ENCODE peak calls at places on chromosomes 1 and 21, in nine cellular contexts. O is retinal pigment epithelial cell, Y is fibroblast of the aortic adventitia, E is thyroid gland, J is tibial nerve, P is AG10803, G is uterus, V is AG04450, T is transverse colon. W is an unnamed sample.
A peak's percentile ranks its signal among the peaks of the same experiment; 100 is the strongest.

GRCh38 chr1:237875291-237875690 is 15.4 kb downstream of the ZP4 start:
- DNase-seq in O (no peak), Y (no peak), E (no peak), J (no peak), P (no peak), G (no peak), V (no peak), T (no peak), W (peak; percentile 35)

GRCh38 chr1:179082308-179083030 is 599 bp downstream of the TOR3A start:
- DNase-seq in O (no peak), Y (peak; percentile 24), E (peak; percentile 47), J (peak; percentile 19), P (no peak), G (peak; percentile 31), V (no peak), T (peak; percentile 50), W (peak; percentile 36)

GRCh38 chr1:40980453-40981121 is 1.1 kb downstream of the CTPS1 start:
- DNase-seq in O (no peak), Y (peak; percentile 16), E (no peak), J (no peak), P (no peak), G (peak; percentile 33), V (no peak), T (peak; percentile 21), W (peak; percentile 60)

GRCh38 chr1:245107776-245108114 is 47.0 kb upstream of the KIF26B start:
- DNase-seq in O (no peak), Y (no peak), E (no peak), J (no peak), P (no peak), G (no peak), V (no peak), T (no peak), W (no peak)

GRCh38 chr1:39105061-39105840 is 79.1 kb downstream of the NDUFS5 start:
- DNase-seq in O (no peak), Y (peak; percentile 49), E (peak; percentile 86), J (peak; percentile 63), P (peak; percentile 64), G (peak; percentile 74), V (no peak), T (peak; percentile 84), W (peak; percentile 84)

GRCh38 chr1:1777950-1778826 is at the start of gene NADK:
- DNase-seq in O (no peak), Y (peak; percentile 35), E (peak; percentile 68), J (no peak), P (peak; percentile 40), G (peak; percentile 74), V (no peak), T (peak; percentile 70), W (peak; percentile 57)

GRCh38 chr21:45152265-45152746 is 77.9 kb downstream of the ADARB1 start:
- DNase-seq in O (no peak), Y (no peak), E (no peak), J (no peak), P (no peak), G (no peak), V (no peak), T (peak; percentile 50), W (no peak)

GRCh38 chr1:177082855-177083741 is 81.4 kb downstream of the ASTN1 start:
- DNase-seq in O (no peak), Y (peak; percentile 3), E (no peak), J (no peak), P (peak; percentile 71), G (no peak), V (no peak), T (no peak), W (peak; percentile 4)

GRCh38 chr21:33211305-33211704 is 18.4 kb upstream of the IFNAR2 start:
- DNase-seq in O (no peak), Y (no peak), E (no peak), J (no peak), P (no peak), G (no peak), V (no peak), T (no peak), W (no peak)

GRCh38 chr21:33206771-33207290 is 22.9 kb upstream of the IFNAR2 start:
- DNase-seq in O (no peak), Y (no peak), E (no peak), J (no peak), P (no peak), G (no peak), V (no peak), T (no peak), W (no peak)

GRCh38 chr21:33208534-33208933 is 21.2 kb upstream of the IFNAR2 start:
- DNase-seq in O (no peak), Y (no peak), E (no peak), J (no peak), P (no peak), G (no peak), V (no peak), T (no peak), W (peak; percentile 21)

GRCh38 chr21:33205476-33205875 is 24.3 kb upstream of the IFNAR2 start:
- DNase-seq in O (no peak), Y (no peak), E (no peak), J (no peak), P (no peak), G (no peak), V (no peak), T (no peak), W (no peak)

DNA sequence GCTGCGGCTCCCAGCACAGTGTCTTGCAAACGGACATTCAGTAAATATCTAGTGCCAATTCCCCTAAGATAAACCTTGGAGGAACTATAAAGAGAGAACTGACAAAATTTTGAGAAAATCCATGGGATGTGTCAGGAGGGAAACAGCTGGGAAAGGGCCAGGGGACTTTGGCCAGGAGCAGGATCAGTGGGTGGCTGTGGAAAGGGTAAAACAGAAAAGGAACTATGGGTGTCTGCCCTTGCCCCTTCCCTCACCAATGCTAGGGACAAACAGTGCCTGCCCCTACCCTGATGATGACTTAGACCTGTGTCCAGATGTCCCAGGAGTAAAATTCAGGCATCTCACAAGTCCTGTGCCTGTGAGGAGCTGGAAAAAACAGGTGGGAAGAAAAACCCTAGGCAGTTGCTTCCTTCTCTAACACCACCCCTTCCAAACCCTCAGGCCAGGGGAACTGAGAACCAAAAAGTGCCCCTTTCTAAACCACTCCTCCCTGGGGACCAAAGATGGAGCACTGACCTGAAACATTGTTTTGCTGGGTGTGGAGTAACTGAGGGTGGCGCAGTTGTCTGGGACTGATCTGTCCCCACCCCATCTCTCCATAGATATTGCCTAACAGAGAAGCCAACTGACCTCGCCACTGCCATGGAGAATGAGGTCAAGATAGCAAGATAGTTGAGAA is 22.1 kb upstream of the IFNAR2 start:
- DNase-seq in O (no peak), Y (no peak), E (no peak), J (no peak), P (no peak), G (no peak), V (no peak), T (no peak), W (no peak)
- TF ChIP-seq CTCF in O (no peak), Y (no peak), E (no peak), J (no peak), P (no peak), G (no peak), V (no peak), T (no peak), W (no peak)

DNA sequence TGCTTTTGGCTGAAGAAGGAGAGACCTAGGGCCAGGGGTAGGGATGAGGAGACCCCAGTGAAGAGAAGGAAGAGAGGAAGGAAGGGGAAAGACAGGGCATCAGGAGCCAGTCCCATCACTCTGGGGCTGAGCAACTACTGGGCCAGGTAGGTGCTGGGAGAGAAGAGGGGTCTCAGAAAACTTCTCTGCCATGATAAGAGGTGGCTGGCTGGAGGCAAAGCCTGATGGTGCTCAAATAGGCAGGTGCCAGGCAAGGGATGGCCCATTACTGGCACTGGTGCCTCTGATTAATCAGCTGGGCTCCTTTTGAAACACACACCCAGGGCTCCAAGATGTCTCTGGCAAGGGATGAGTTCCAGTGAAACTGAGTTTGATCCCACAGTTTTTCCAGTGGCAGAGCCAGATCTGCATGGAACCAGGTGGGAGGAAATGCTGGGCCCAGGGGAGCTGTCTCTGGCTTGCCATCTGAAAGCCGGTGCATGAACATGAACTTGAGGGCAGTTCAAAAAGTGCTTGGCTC is 2.8 kb downstream of the CSF1 start:
- DNase-seq in O (no peak), Y (no peak), E (no peak), J (no peak), P (no peak), G (no peak), V (no peak), T (no peak), W (no peak)
- H3K4me3 ChIP-seq in O (no peak overlapping the region), Y (peak overlapping the region; percentile 97), E (peak overlapping the region; percentile 0), J (no peak overlapping the region), P (peak overlapping the region; percentile 99), G (peak overlapping the region; percentile 83), V (peak overlapping the region; percentile 98), T (peak overlapping the region; percentile 69), W (no peak overlapping the region)

DNA sequence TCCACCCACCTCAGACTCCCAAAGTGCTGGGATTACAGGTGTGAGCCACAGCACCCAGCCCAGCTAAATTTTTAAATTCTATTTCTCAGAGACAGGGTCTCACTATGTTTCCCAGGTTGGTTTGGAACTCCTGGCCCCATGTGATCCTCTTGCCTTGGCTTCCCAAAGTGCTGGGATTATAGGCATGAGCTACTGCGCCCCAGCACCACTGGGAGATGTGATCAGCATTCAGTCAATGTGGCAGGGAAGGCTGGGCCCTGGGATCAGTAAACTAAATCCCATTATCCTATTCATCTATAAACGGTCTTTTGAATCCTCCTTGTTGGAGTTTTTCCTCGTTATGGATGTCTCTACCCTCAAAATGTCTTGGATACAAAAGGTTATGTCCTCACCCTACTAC is 113.5 kb downstream of the PGBD5 start:
- DNase-seq in O (no peak), Y (no peak), E (no peak), J (no peak), P (no peak), G (no peak), V (no peak), T (no peak), W (no peak)
- TF ChIP-seq CTCF in O (no peak), Y (no peak), E (no peak), J (no peak), P (no peak), G (no peak), V (no peak), T (no peak), W (no peak)

GRCh38 chr1:172321429-172321828 is 99.1 kb upstream of the C1orf105 start:
- DNase-seq in O (no peak), Y (peak; percentile 80), E (no peak), J (no peak), P (peak; percentile 96), G (no peak), V (no peak), T (no peak), W (no peak)

GRCh38 chr1:172323666-172324065 is 96.8 kb upstream of the C1orf105 start:
- DNase-seq in O (no peak), Y (peak; percentile 63), E (no peak), J (no peak), P (no peak), G (no peak), V (no peak), T (no peak), W (no peak)

GRCh38 chr1:172320723-172321122 is 99.8 kb upstream of the C1orf105 start:
- DNase-seq in O (no peak), Y (peak; percentile 68), E (no peak), J (no peak), P (peak; percentile 44), G (no peak), V (no peak), T (no peak), W (no peak)

GRCh38 chr1:172325562-172325961 is 94.9 kb upstream of the C1orf105 start:
- DNase-seq in O (no peak), Y (peak; percentile 72), E (no peak), J (no peak), P (peak; percentile 65), G (no peak), V (no peak), T (peak; percentile 21), W (peak; percentile 86)

DNA sequence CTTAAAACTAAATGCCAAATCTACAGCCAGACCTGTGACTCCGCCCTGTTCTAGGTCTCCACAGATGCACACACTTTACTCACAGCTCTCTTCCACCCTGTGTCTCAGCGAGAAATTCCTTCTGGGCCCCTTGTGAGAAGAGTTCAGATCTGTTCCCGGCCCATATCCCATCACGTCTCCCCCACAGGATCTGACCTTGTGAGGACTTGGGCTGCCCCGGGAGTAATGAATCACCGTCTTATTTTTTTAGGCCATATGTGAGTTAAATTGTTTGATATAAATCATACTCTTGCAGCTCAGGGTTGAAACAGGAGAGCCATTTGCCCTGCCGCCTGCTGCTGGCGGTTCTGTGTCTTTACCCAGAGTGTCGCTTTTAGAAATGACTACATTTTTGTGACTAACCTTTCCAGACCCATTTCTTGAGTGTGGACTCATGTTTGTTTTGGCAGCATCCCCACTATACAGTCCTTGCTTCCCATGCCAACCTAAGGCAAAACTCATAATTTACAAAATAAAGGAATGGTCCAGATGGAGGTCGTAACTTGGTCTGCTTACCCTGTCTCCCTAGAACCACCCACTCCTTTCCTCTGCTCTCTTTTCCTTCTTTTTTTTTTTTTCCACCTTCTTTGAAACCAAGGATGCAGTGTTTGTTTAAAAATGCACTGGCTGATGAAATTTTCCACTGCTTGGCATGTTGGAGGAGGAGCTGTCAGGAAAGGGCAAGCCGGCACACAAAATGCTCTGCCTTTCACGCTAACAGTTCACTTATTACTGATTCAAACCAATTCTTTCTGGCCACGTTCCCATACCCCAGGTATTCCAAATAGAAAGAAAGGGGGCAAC is 98.0 kb upstream of the C1orf105 start:
- DNase-seq in O (no peak), Y (peak; percentile 95), E (peak; percentile 49), J (no peak), P (peak; percentile 96), G (peak; percentile 67), V (no peak), T (no peak), W (peak; percentile 74)
- H3K4me3 ChIP-seq in O (no peak overlapping the region), Y (peak overlapping the region; percentile 45), E (no peak overlapping the region), J (no peak overlapping the region), P (peak overlapping the region; percentile 18), G (peak overlapping the region; percentile 13), V (peak overlapping the region; percentile 29), T (no peak overlapping the region), W (no peak overlapping the region)

W was measured in epithelial cell of esophagus.